ENCODE peak calls at places on chromosomes 7 and 10, in six cellular contexts. L is anterior cingulate cortex; E is CD8-positive, alpha-beta memory T cell; K is mucosa of descending colon; D is T-helper 9 cell; P is NCI-H2081. X is an unnamed sample.

GRCh38 chr10:98414578-98414931 is 427 bp downstream of the PYROXD2 start:
- DNase-seq in L (no peak), E (no peak), K (no peak), D (no peak), P (no peak), X (no peak)

GRCh38 chr7:16419859-16420258 is 1.5 kb downstream of the CRPPA start:
- DNase-seq in L (no peak), E (no peak), K (no peak), D (no peak), P (no peak), X (no peak)

GRCh38 chr10:31940839-31941653 is 12.4 kb upstream of the ARHGAP12 start:
- DNase-seq in L (no peak), E (no peak), K (no peak), D (no peak), P (no peak), X (no peak)

GRCh38 chr7:2217716-2218443 is 14.9 kb downstream of the MAD1L1 start:
- DNase-seq in L (no peak), E (no peak), K (no peak), D (no peak), P (no peak), X (no peak)

GRCh38 chr7:44937426-44937825 is 41.4 kb downstream of the MYO1G start:
- DNase-seq in L (no peak), E (no peak), K (no peak), D (no peak), P (no peak), X (no peak)

GRCh38 chr7:143002856-143003255 is 24.1 kb downstream of the OR9A2 start:
- DNase-seq in L (no peak), E (no peak), K (peak), D (no peak), P (no peak), X (no peak)

GRCh38 chr7:32020760-32021159 is 49.4 kb downstream of the PDE1C start:
- DNase-seq in L (no peak), E (no peak), K (no peak), D (no peak), P (no peak), X (no peak)

GRCh38 chr7:121960678-121961461 is 87.9 kb downstream of the PTPRZ1 start:
- DNase-seq in L (peak), E (no peak), K (no peak), D (no peak), P (peak), X (no peak)

GRCh38 chr7:27842851-27843250 is 102.9 kb downstream of the TAX1BP1 start:
- DNase-seq in L (no peak), E (no peak), K (no peak), D (no peak), P (no peak), X (no peak)